ENCODE peak calls at places on chromosome 21, in seven cellular contexts. F is breast epithelium, J is KBM-7, A is SHP77, E is Peyer's patch, V is LoVo, W is NCI-H187. Y is an unnamed sample.

GRCh38 chr21:17900281-17900989 is 81.3 kb upstream of the C21orf91 start:
- DNase-seq in J (peak), F (no peak), W (no peak), E (no peak), V (no peak), A (no peak), Y (no peak)

GRCh38 chr21:35521293-35521692 is 472.2 kb upstream of the RUNX1 start:
- DNase-seq in F (no peak), E (no peak), W (no peak), A (no peak), V (no peak), J (no peak), Y (no peak)

GRCh38 chr21:17441370-17441769 is 71.5 kb upstream of the CXADR start:
- DNase-seq in F (peak), J (no peak), E (no peak), V (peak), W (no peak), A (no peak), Y (peak)

GRCh38 chr21:42850866-42851391 is 28.4 kb downstream of the WDR4 start:
- DNase-seq in W (no peak), V (no peak), E (no peak), A (no peak), F (no peak), J (peak), Y (peak)

GRCh38 chr21:32578107-32578691 is 7.1 kb downstream of the TCP10L start:
- DNase-seq in E (no peak), V (peak), J (peak), A (peak), F (no peak), W (no peak), Y (peak)

GRCh38 chr21:8989883-8990325 is 1531.5 kb upstream of the TPTE start:
- DNase-seq in W (no peak), V (no peak), E (no peak), A (peak), F (no peak), J (no peak), Y (no peak)

GRCh38 chr21:45378258-45378966 is 26.6 kb upstream of the COL18A1 start:
- DNase-seq in F (no peak), J (no peak), V (no peak), E (no peak), A (no peak), W (no peak), Y (no peak)

GRCh38 chr21:44773291-44773932 is 28.2 kb downstream of the UBE2G2 start:
- DNase-seq in W (peak), J (no peak), F (no peak), A (peak), V (no peak), E (no peak), Y (no peak)

GRCh38 chr21:25329227-25329626 is 278.1 kb downstream of the MRPL39 start:
- DNase-seq in E (no peak), W (no peak), F (no peak), V (no peak), J (no peak), A (no peak), Y (peak)

GRCh38 chr21:29656504-29657227 is 283.1 kb downstream of the GRIK1 start:
- DNase-seq in W (no peak), F (no peak), E (no peak), V (peak), A (peak), J (peak), Y (peak)

GRCh38 chr21:43835061-43835460 is 30.0 kb upstream of the AGPAT3 start:
- DNase-seq in V (no peak), J (peak), F (no peak), E (no peak), W (no peak), A (no peak), Y (no peak)

GRCh38 chr21:45417951-45418300 is 13.0 kb downstream of the COL18A1 start:
- DNase-seq in W (no peak), F (no peak), E (no peak), A (no peak), V (no peak), J (no peak), Y (no peak)

GRCh38 chr21:32626633-32627196 is 14.5 kb upstream of the CFAP298 start:
- DNase-seq in A (no peak), E (no peak), V (no peak), F (no peak), J (no peak), W (no peak), Y (peak)

GRCh38 chr21:37668462-37669239 is 247.6 kb downstream of the KCNJ6 start:
- DNase-seq in E (no peak), A (no peak), J (no peak), F (no peak), W (no peak), V (no peak), Y (no peak)

GRCh38 chr21:14876464-14876863 is 188.3 kb downstream of the NRIP1 start:
- DNase-seq in W (no peak), E (no peak), V (no peak), A (no peak), J (no peak), F (no peak), Y (no peak)

GRCh38 chr21:42056996-42057689 is 14.0 kb upstream of the UMODL1 start:
- DNase-seq in W (no peak), A (no peak), E (no peak), F (peak), V (peak), J (no peak), Y (peak)

GRCh38 chr21:43913928-43914327 is 48.9 kb downstream of the AGPAT3 start:
- DNase-seq in A (no peak), F (no peak), J (peak), W (no peak), V (no peak), E (no peak), Y (peak)

GRCh38 chr21:38440746-38441145 is 57.5 kb downstream of the ERG start:
- DNase-seq in E (no peak), A (no peak), J (peak), F (no peak), W (no peak), V (no peak), Y (peak)

GRCh38 chr21:41678016-41678935 is 88.6 kb downstream of the RIPK4 start:
- DNase-seq in W (no peak), A (peak), V (peak), J (no peak), E (no peak), F (peak), Y (no peak)